ENCODE peak calls at places on chromosome 2, in seven cellular contexts. V is activated CD8-positive, alpha-beta memory T cell treated with anti-CD3 and anti-CD28 coated beads, Interleukin-2, amount 50 U/mL, for 48 hours; J is NCI-H748 treated with DMSO at 0.1 percent for 48 hours; E is Ammon's horn; W is RCC 7860; U is iPS DF 19.7; S is cardiac muscle cell. A is an unnamed sample.

GRCh38 chr2:98390571-98391476 is 44.6 kb downstream of the CNGA3 start:
- DNase-seq in J (no peak), V (peak), S (no peak), W (no peak), U (no peak), E (no peak), A (no peak)

GRCh38 chr2:102359527-102359926 is 3.9 kb downstream of the IL18R1 start:
- DNase-seq in V (no peak), J (no peak), W (no peak), E (no peak), U (no peak), S (no peak), A (no peak)

GRCh38 chr2:196482119-196483065 is 157.1 kb upstream of the CCDC150 start:
- DNase-seq in V (no peak), U (no peak), S (peak), E (no peak), W (peak), J (no peak), A (no peak)

GRCh38 chr2:104465978-104466377 is 387.9 kb upstream of the POU3F3 start:
- DNase-seq in J (no peak), U (no peak), E (no peak), W (no peak), V (no peak), S (no peak), A (no peak)

GRCh38 chr2:209974566-209974965 is 27.9 kb upstream of the RPE start:
- DNase-seq in V (no peak), J (no peak), U (no peak), W (no peak), S (no peak), E (no peak), A (no peak)

GRCh38 chr2:41899189-41899588 is 148.6 kb upstream of the PKDCC start:
- DNase-seq in W (no peak), J (no peak), U (no peak), E (no peak), S (peak), V (no peak), A (no peak)

GRCh38 chr2:217977840-217978535 is 24.8 kb downstream of the TNS1 start:
- DNase-seq in U (no peak), W (no peak), V (no peak), S (no peak), E (no peak), J (no peak), A (no peak)

GRCh38 chr2:15159751-15160177 is 401.4 kb downstream of the NBAS start:
- DNase-seq in U (no peak), J (peak), V (no peak), W (no peak), E (peak), S (peak), A (no peak)

GRCh38 chr2:88854528-88854927 is 163.1 kb downstream of the RPIA start:
- DNase-seq in J (no peak), V (no peak), U (no peak), S (no peak), W (no peak), E (no peak), A (no peak)

GRCh38 chr2:168751104-168751768 is 51.2 kb upstream of the NOSTRIN start:
- DNase-seq in S (no peak), J (no peak), U (no peak), E (no peak), W (no peak), V (no peak), A (no peak)

GRCh38 chr2:186751078-186751477 is 57.2 kb downstream of the FAM171B start:
- DNase-seq in J (no peak), U (no peak), S (no peak), W (no peak), E (no peak), V (no peak), A (no peak)

GRCh38 chr2:220394433-220394832 is 767.0 kb downstream of the SLC4A3 start:
- DNase-seq in S (peak), W (peak), J (no peak), E (peak), U (no peak), V (no peak), A (no peak)

GRCh38 chr2:25079050-25079635 is 37.3 kb downstream of the EFR3B start:
- DNase-seq in W (no peak), J (peak), V (no peak), E (no peak), U (no peak), S (no peak), A (no peak)

GRCh38 chr2:236535024-236535423 is 34.6 kb upstream of the ACKR3 start:
- DNase-seq in U (no peak), W (peak), V (no peak), E (no peak), J (no peak), S (peak), A (no peak)

GRCh38 chr2:73907840-73908452 is 15.1 kb downstream of the ACTG2 start:
- DNase-seq in J (peak), V (peak), W (peak), U (peak), E (no peak), S (peak), A (peak)

GRCh38 chr2:113309655-113310387 is 31.1 kb upstream of the PAX8 start:
- DNase-seq in U (no peak), E (no peak), S (no peak), J (no peak), V (no peak), W (peak), A (no peak)

GRCh38 chr2:191245046-191245868 is at the start of gene MYO1B:
- DNase-seq in S (peak), W (peak), E (no peak), J (peak), V (peak), U (no peak), A (peak)

GRCh38 chr2:15298769-15299168 is 262.4 kb downstream of the NBAS start:
- DNase-seq in W (no peak), S (peak), J (no peak), U (no peak), E (no peak), V (no peak), A (no peak)

GRCh38 chr2:43049836-43050796 is 176.3 kb downstream of the ZFP36L2 start:
- DNase-seq in J (no peak), W (no peak), E (no peak), V (no peak), U (no peak), S (no peak), A (no peak)